ENCODE peak calls at places on chromosomes 6 and 20, in six cellular contexts. One of them, this sample, is unnamed.

GRCh38 chr6:135087403-135087802 is 32.8 kb upstream of the HBS1L start:
- DNase-seq in ascending aorta: no peak
- DNase-seq in psoas muscle: no peak
- DNase-seq in mammary epithelial cell: no peak
- DNase-seq in lung: no peak
- DNase-seq in IMR-90: no peak
- DNase-seq in this sample: no peak

GRCh38 chr6:157088841-157089240 is 234.5 kb downstream of the TMEM242 start:
- DNase-seq in ascending aorta: no peak
- DNase-seq in psoas muscle: no peak
- DNase-seq in mammary epithelial cell: no peak
- DNase-seq in lung: no peak
- DNase-seq in IMR-90: no peak
- DNase-seq in this sample: no peak

GRCh38 chr6:168537485-168537884 is 96.5 kb downstream of the SMOC2 start:
- DNase-seq in ascending aorta: no peak
- DNase-seq in psoas muscle: no peak
- DNase-seq in mammary epithelial cell: no peak
- DNase-seq in lung: no peak
- DNase-seq in IMR-90: no peak
- DNase-seq in this sample: peak; percentile 50

GRCh38 chr20:53899351-53900167 is 170.8 kb downstream of the BCAS1 start:
- DNase-seq in ascending aorta: peak; percentile 72
- DNase-seq in psoas muscle: peak; percentile 26
- DNase-seq in mammary epithelial cell: peak; percentile 96
- DNase-seq in lung: peak; percentile 42
- DNase-seq in IMR-90: peak; percentile 87
- DNase-seq in this sample: no peak

GRCh38 chr20:32285621-32286334 is 8.3 kb downstream of the KIF3B start:
- DNase-seq in ascending aorta: no peak
- DNase-seq in psoas muscle: no peak
- DNase-seq in mammary epithelial cell: peak; percentile 32
- DNase-seq in lung: no peak
- DNase-seq in IMR-90: peak; percentile 10
- DNase-seq in this sample: no peak

GRCh38 chr6:167044696-167045095 is 45.5 kb downstream of the CEP43 start:
- DNase-seq in ascending aorta: no peak
- DNase-seq in psoas muscle: no peak
- DNase-seq in mammary epithelial cell: no peak
- DNase-seq in lung: no peak
- DNase-seq in IMR-90: peak; percentile 44
- DNase-seq in this sample: no peak

GRCh38 chr6:15663057-15663638 is 320 bp upstream of the DTNBP1 start:
- DNase-seq in ascending aorta: no peak
- DNase-seq in psoas muscle: no peak
- DNase-seq in mammary epithelial cell: no peak
- DNase-seq in lung: no peak
- DNase-seq in IMR-90: peak; percentile 57
- DNase-seq in this sample: no peak

GRCh38 chr6:12472601-12473038 is 182.5 kb downstream of the EDN1 start:
- DNase-seq in ascending aorta: peak; percentile 94
- DNase-seq in psoas muscle: peak; percentile 68
- DNase-seq in mammary epithelial cell: peak; percentile 100
- DNase-seq in lung: peak; percentile 73
- DNase-seq in IMR-90: peak; percentile 67
- DNase-seq in this sample: peak; percentile 92

GRCh38 chr20:41173791-41174341 is 36.5 kb downstream of the PLCG1 start:
- DNase-seq in ascending aorta: peak; percentile 60
- DNase-seq in psoas muscle: no peak
- DNase-seq in mammary epithelial cell: no peak
- DNase-seq in lung: no peak
- DNase-seq in IMR-90: no peak
- DNase-seq in this sample: peak; percentile 53

GRCh38 chr6:38567436-38567835 is 72.3 kb downstream of the BTBD9 start:
- DNase-seq in ascending aorta: peak; percentile 64
- DNase-seq in psoas muscle: peak; percentile 76
- DNase-seq in mammary epithelial cell: peak; percentile 62
- DNase-seq in lung: peak; percentile 40
- DNase-seq in IMR-90: peak; percentile 93
- DNase-seq in this sample: peak; percentile 66

GRCh38 chr6:70051197-70051596 is 184.8 kb downstream of the COL19A1 start:
- DNase-seq in ascending aorta: no peak
- DNase-seq in psoas muscle: no peak
- DNase-seq in mammary epithelial cell: peak; percentile 1
- DNase-seq in lung: no peak
- DNase-seq in IMR-90: no peak
- DNase-seq in this sample: no peak

GRCh38 chr6:76697585-76697984 is 625.1 kb upstream of the IMPG1 start:
- DNase-seq in ascending aorta: no peak
- DNase-seq in psoas muscle: no peak
- DNase-seq in mammary epithelial cell: no peak
- DNase-seq in lung: no peak
- DNase-seq in IMR-90: peak; percentile 18
- DNase-seq in this sample: no peak

GRCh38 chr6:33677153-33677660 is 34.3 kb downstream of the UQCC2 start:
- DNase-seq in ascending aorta: no peak
- DNase-seq in psoas muscle: no peak
- DNase-seq in mammary epithelial cell: no peak
- DNase-seq in lung: no peak
- DNase-seq in IMR-90: peak; percentile 37
- DNase-seq in this sample: no peak
- H3K36me3 ChIP-seq in ascending aorta: no peaks in the 10 kb centered on the region
- H3K36me3 ChIP-seq in psoas muscle: peaks cover 6% of the 10 kb centered on the region
- H3K36me3 ChIP-seq in mammary epithelial cell: peaks cover 47% of the 10 kb centered on the region
- H3K36me3 ChIP-seq in lung: peaks cover 73% of the 10 kb centered on the region
- H3K36me3 ChIP-seq in IMR-90: no peaks in the 10 kb centered on the region
- H3K36me3 ChIP-seq in this sample: peaks cover 35% of the 10 kb centered on the region

GRCh38 chr20:50813101-50813643 is 18.3 kb downstream of the BCAS4 start:
- DNase-seq in ascending aorta: no peak
- DNase-seq in psoas muscle: no peak
- DNase-seq in mammary epithelial cell: no peak
- DNase-seq in lung: no peak
- DNase-seq in IMR-90: no peak
- DNase-seq in this sample: no peak

GRCh38 chr20:50813801-50814200 is 18.9 kb downstream of the BCAS4 start:
- DNase-seq in ascending aorta: no peak
- DNase-seq in psoas muscle: no peak
- DNase-seq in mammary epithelial cell: no peak
- DNase-seq in lung: no peak
- DNase-seq in IMR-90: no peak
- DNase-seq in this sample: no peak

GRCh38 chr20:50814438-50815161 is 19.7 kb downstream of the BCAS4 start:
- DNase-seq in ascending aorta: no peak
- DNase-seq in psoas muscle: no peak
- DNase-seq in mammary epithelial cell: no peak
- DNase-seq in lung: no peak
- DNase-seq in IMR-90: no peak
- DNase-seq in this sample: no peak

GRCh38 chr20:50817776-50818172 is 22.9 kb downstream of the BCAS4 start:
- DNase-seq in ascending aorta: no peak
- DNase-seq in psoas muscle: no peak
- DNase-seq in mammary epithelial cell: no peak
- DNase-seq in lung: no peak
- DNase-seq in IMR-90: no peak
- DNase-seq in this sample: no peak

DNA sequence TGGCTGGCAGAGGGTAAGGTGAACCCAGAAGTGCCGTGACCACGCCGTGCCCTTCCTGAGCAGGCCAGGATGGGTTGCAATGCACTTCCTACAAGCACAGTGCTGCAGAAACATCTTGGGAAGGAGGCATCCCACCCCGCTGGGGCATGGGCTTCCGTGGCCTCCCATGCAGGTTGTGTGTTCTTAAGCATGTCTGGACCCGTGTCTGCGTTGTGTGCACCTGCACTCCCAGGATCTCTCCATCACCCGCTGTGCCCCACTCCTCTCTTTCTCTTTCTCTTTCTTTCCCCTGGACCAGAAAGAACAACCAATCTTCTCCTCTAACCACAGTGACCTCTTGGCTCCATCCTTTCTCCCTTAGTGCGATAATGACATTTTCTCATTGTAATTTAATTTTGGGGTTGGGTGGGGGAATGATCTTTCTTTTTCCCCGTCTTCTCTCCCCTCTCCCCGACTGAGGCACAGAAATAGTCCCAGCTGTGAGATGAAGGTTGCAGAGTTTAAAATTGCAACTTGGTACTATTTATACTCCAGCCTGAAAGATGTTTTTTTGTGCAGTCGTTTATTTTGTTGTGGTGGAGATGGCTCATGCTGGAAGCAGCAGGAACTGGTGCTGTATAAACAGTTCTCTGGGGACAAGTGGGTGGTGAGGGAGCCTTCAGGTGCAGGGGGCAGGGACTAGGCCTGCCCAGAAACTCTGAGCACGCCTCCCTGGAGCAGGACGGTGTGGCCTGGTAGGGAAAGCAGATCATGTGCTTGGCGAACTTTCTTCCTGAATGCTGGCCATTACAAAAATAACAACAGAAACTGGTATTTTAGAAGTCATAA is 20.5 kb downstream of the BCAS4 start:
- DNase-seq in ascending aorta: no peak
- DNase-seq in psoas muscle: no peak
- DNase-seq in mammary epithelial cell: peak; percentile 59
- DNase-seq in lung: peak; percentile 45
- DNase-seq in IMR-90: peak; percentile 92
- DNase-seq in this sample: no peak
- H3K4me3 ChIP-seq in ascending aorta: no peak overlapping the region
- H3K4me3 ChIP-seq in psoas muscle: no peak overlapping the region
- H3K4me3 ChIP-seq in mammary epithelial cell: no peak overlapping the region
- H3K4me3 ChIP-seq in lung: no peak overlapping the region
- H3K4me3 ChIP-seq in IMR-90: peak overlapping the region; percentile 9
- H3K4me3 ChIP-seq in this sample: no peak overlapping the region

DNA sequence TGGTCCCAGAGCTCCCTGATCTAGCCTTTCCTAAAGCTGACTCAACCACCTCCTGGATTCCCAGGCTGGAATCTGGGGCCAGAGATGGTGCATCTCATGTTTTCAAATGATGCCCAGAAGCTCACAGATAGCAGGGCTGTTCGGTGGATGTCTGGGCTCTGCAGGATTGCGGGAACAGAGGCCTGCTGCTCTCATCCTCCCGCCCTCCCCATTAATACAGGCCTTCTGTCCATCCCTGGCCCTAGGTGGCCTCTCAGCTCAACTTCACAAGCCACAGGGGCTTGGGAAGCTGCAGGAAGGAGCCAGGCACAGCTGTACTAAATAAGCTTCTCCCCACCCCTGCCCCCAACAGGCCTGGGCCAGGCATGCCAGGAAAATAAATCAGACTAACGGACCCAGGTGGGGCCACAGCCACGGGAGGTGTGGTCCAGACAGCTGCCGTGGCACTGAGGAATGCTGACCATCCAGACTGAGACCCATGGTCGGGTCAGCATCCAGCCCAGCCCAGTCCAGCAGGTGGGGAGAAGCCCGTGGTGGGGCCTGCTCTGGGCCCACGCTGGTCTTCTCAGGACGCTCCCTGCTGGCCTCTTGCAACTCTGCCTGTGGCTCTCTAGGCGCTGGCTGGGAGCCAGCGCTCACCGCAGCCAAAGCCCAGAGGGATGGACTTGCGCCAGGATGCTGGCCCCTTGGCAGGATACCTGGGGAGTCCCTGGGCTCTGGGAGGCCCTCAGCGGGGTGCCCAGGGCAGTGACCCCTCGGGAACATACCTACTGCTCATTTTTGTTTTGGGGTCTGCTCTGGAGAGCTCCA is 8.5 kb upstream of the YTHDF1 start:
- DNase-seq in ascending aorta: no peak
- DNase-seq in psoas muscle: no peak
- DNase-seq in mammary epithelial cell: peak; percentile 44
- DNase-seq in lung: no peak
- DNase-seq in IMR-90: peak; percentile 44
- DNase-seq in this sample: no peak
- TF ChIP-seq CTCF in ascending aorta: no peak
- TF ChIP-seq CTCF in psoas muscle: no peak
- TF ChIP-seq CTCF in mammary epithelial cell: peak; percentile 30
- TF ChIP-seq CTCF in lung: no peak
- TF ChIP-seq CTCF in IMR-90: peak; percentile 35
- TF ChIP-seq CTCF in this sample: no peak

DNA sequence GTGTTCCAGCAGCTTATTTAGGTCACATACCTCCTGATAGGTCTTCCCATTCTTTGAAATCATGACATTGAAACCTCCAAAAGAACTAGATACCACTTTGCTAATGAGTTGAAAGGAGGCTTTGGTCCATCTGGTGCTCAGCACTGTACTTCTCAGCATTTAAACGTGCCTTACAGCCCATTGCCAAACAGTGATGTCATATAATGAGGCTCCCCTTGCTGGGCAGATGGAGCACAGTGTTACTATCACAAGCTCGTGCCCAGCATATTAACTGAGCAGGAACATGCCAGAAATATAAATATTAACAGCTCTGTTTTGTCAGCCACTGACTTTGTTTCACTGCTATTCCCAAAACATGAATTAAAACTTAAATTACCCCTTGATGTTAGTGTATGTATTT is 25.5 kb upstream of the MAPK13 start:
- DNase-seq in ascending aorta: no peak
- DNase-seq in psoas muscle: no peak
- DNase-seq in mammary epithelial cell: no peak
- DNase-seq in lung: no peak
- DNase-seq in IMR-90: peak; percentile 57
- DNase-seq in this sample: no peak
- H3K36me3 ChIP-seq in ascending aorta: peaks cover 64% of the 10 kb centered on the region
- H3K36me3 ChIP-seq in psoas muscle: peaks cover 70% of the 10 kb centered on the region
- H3K36me3 ChIP-seq in mammary epithelial cell: peaks cover 30% of the 10 kb centered on the region
- H3K36me3 ChIP-seq in lung: peaks cover 31% of the 10 kb centered on the region
- H3K36me3 ChIP-seq in IMR-90: peaks cover 32% of the 10 kb centered on the region
- H3K36me3 ChIP-seq in this sample: peaks cover 59% of the 10 kb centered on the region

GRCh38 chr6:125584468-125584939 is 164.9 kb upstream of the HEY2 start:
- DNase-seq in ascending aorta: peak; percentile 67
- DNase-seq in psoas muscle: peak; percentile 45
- DNase-seq in mammary epithelial cell: peak; percentile 1
- DNase-seq in lung: no peak
- DNase-seq in IMR-90: peak; percentile 1
- DNase-seq in this sample: no peak
- H3K4me3 ChIP-seq in ascending aorta: no peak overlapping the region
- H3K4me3 ChIP-seq in psoas muscle: peak overlapping the region; percentile 26
- H3K4me3 ChIP-seq in mammary epithelial cell: no peak overlapping the region
- H3K4me3 ChIP-seq in lung: no peak overlapping the region
- H3K4me3 ChIP-seq in IMR-90: no peak overlapping the region
- H3K4me3 ChIP-seq in this sample: no peak overlapping the region

GRCh38 chr20:52105573-52106422 is 85.8 kb downstream of the ZFP64 start:
- DNase-seq in ascending aorta: no peak
- DNase-seq in psoas muscle: no peak
- DNase-seq in mammary epithelial cell: peak; percentile 57
- DNase-seq in lung: no peak
- DNase-seq in IMR-90: peak; percentile 23
- DNase-seq in this sample: no peak
- TF ChIP-seq CTCF in ascending aorta: no peak
- TF ChIP-seq CTCF in psoas muscle: no peak
- TF ChIP-seq CTCF in mammary epithelial cell: peak; percentile 50
- TF ChIP-seq CTCF in lung: no peak
- TF ChIP-seq CTCF in IMR-90: peak; percentile 25
- TF ChIP-seq CTCF in this sample: no peak

GRCh38 chr20:33387177-33387576 is 14.1 kb downstream of the CDK5RAP1 start:
- DNase-seq in ascending aorta: peak; percentile 27
- DNase-seq in psoas muscle: peak; percentile 46
- DNase-seq in mammary epithelial cell: peak; percentile 71
- DNase-seq in lung: no peak
- DNase-seq in IMR-90: peak; percentile 28
- DNase-seq in this sample: no peak
- H3K36me3 ChIP-seq in ascending aorta: peaks cover 69% of the 10 kb centered on the region
- H3K36me3 ChIP-seq in psoas muscle: peaks cover 87% of the 10 kb centered on the region
- H3K36me3 ChIP-seq in mammary epithelial cell: peaks cover 21% of the 10 kb centered on the region
- H3K36me3 ChIP-seq in lung: peaks cover 32% of the 10 kb centered on the region
- H3K36me3 ChIP-seq in IMR-90: peaks cover 20% of the 10 kb centered on the region
- H3K36me3 ChIP-seq in this sample: peaks cover 55% of the 10 kb centered on the region

DNA sequence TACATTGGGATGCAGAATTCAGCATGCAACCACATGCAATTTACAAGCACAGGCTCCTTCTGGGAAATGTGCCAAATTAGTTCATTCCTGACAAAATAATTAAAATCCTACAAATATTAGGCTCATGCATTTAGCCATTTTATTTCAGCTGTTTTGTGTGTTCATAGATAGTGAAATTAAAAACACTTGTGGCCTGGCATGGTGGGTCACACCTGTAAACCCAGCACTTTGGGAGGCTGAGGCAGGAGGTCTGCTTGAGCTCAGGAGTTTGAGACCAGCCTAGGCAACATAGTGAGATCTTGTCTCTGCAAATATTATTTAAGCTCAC is 92.4 kb upstream of the SHLD1 start:
- DNase-seq in ascending aorta: no peak
- DNase-seq in psoas muscle: no peak
- DNase-seq in mammary epithelial cell: no peak
- DNase-seq in lung: no peak
- DNase-seq in IMR-90: no peak
- DNase-seq in this sample: no peak
- H3K4me3 ChIP-seq in ascending aorta: no peak overlapping the region
- H3K4me3 ChIP-seq in psoas muscle: peak overlapping the region; percentile 15
- H3K4me3 ChIP-seq in mammary epithelial cell: no peak overlapping the region
- H3K4me3 ChIP-seq in lung: no peak overlapping the region
- H3K4me3 ChIP-seq in IMR-90: no peak overlapping the region
- H3K4me3 ChIP-seq in this sample: no peak overlapping the region

This sample was measured in right atrium auricular region.